ENCODE peak calls at places on chromosomes 11 and 22, in five cellular contexts. M is spleen, K is ovary, A is endothelial cell of umbilical vein, I is suprapubic skin. Z is an unnamed sample. For H3K27me3, the result is how much of the 10 kb centered on the place peaks cover.

GRCh38 chr11:15901046-15901445 is 455.3 kb downstream of the SOX6 start:
- DNase-seq in M (no peak), I (no peak), A (no peak), K (no peak), Z (no peak)

GRCh38 chr11:100574894-100575769 is 112.0 kb upstream of the ARHGAP42 start:
- DNase-seq in K (no peak), A (peak), I (no peak), M (no peak), Z (no peak)

GRCh38 chr11:12556155-12556554 is 118.1 kb upstream of the TEAD1 start:
- DNase-seq in M (no peak), A (no peak), I (no peak), K (peak), Z (no peak)

GRCh38 chr22:45217806-45218205 is 22.9 kb downstream of the KIAA0930 start:
- DNase-seq in I (no peak), K (no peak), M (peak), A (no peak), Z (no peak)

GRCh38 chr11:34192481-34193401 is 87.3 kb downstream of the NAT10 start:
- DNase-seq in I (peak), M (no peak), A (no peak), K (peak), Z (no peak)

GRCh38 chr11:44315947-44316387 is 6.0 kb upstream of the ALX4 start:
- DNase-seq in M (peak), I (no peak), A (peak), K (no peak), Z (no peak)

GRCh38 chr11:10807629-10808552 is 835 bp downstream of the EIF4G2 start:
- DNase-seq in I (peak), A (peak), M (peak), K (peak), Z (peak)

GRCh38 chr22:19879248-19879575 is 24.5 kb upstream of the GNB1L start:
- DNase-seq in M (peak), K (no peak), A (no peak), I (peak), Z (no peak)

GRCh38 chr11:78179459-78180071 is 8.9 kb downstream of the KCTD21 start:
- DNase-seq in M (no peak), A (no peak), K (no peak), I (no peak), Z (no peak)

GRCh38 chr11:85889676-85890579 is 34.7 kb downstream of the CCDC83 start:
- DNase-seq in I (no peak), M (no peak), A (no peak), K (no peak), Z (no peak)

GRCh38 chr11:13486926-13487660 is 8.7 kb downstream of the PTH start:
- DNase-seq in A (peak), K (no peak), M (peak), I (no peak), Z (no peak)

GRCh38 chr11:133833899-133834296 is 11.4 kb downstream of the SPATA19 start:
- DNase-seq in K (no peak), I (no peak), M (peak), A (no peak), Z (no peak)
- TF ChIP-seq POLR2A in K (no peak), I (no peak), M (no peak), A (no peak), Z (no peak)

GRCh38 chr11:121415861-121416260 is 36.3 kb upstream of the SORL1 start:
- DNase-seq in I (no peak), A (no peak), K (peak), M (no peak), Z (no peak)
- H3K27me3 ChIP-seq in I (under half), A (under half), K (under half), M (under half), Z (under half)

GRCh38 chr11:104876324-104876723 is 21.9 kb downstream of the CASP12 start:
- DNase-seq in K (no peak), I (no peak), A (peak), M (no peak), Z (no peak)
- H3K4me3 ChIP-seq in K (no peak), I (no peak), A (no peak), M (no peak), Z (no peak)

DNA sequence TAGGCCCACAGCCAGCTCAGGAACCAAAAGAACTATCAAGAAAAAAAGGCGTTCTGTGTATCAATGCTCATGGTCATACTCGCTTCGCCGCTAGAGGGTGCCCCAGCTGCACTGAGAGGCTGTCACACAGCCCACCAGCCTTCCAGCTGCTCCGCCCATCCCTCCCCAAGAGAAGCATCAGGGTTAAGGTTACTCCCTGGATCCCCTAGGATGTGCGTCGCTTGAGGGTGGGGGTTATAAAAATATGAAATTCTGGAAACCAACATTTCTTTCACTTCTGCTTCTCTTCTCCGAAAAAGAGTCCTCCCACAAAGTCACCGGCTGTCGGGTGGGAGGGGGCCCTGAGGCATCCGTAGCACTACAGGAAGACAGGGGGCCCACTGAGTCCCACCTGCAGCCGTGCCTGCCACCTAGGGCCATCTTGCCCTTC is 1.7 kb downstream of the CBX6 start:
- DNase-seq in A (peak), I (peak), K (peak), M (peak), Z (no peak)
- TF ChIP-seq POLR2A in A (no peak), I (no peak), K (no peak), M (no peak), Z (no peak)

GRCh38 chr11:32421992-32422391 is 13.3 kb downstream of the WT1 start:
- DNase-seq in M (no peak), K (no peak), I (no peak), A (no peak), Z (no peak)
- H3K27me3 ChIP-seq in M (under half), K (under half), I (under half), A (under half), Z (under half)

GRCh38 chr11:72432347-72433287 is 1.7 kb downstream of the CLPB start:
- DNase-seq in M (no peak), I (no peak), A (no peak), K (no peak), Z (no peak)

GRCh38 chr11:72429626-72430025 is 4.7 kb downstream of the CLPB start:
- DNase-seq in K (no peak), A (no peak), M (no peak), I (no peak), Z (no peak)

GRCh38 chr11:72430743-72431570 is 3.4 kb downstream of the CLPB start:
- DNase-seq in I (no peak), M (no peak), A (peak), K (peak), Z (no peak)

GRCh38 chr11:72433455-72434061 is 773 bp downstream of the CLPB start:
- DNase-seq in A (peak), M (no peak), K (peak), I (no peak), Z (no peak)

DNA sequence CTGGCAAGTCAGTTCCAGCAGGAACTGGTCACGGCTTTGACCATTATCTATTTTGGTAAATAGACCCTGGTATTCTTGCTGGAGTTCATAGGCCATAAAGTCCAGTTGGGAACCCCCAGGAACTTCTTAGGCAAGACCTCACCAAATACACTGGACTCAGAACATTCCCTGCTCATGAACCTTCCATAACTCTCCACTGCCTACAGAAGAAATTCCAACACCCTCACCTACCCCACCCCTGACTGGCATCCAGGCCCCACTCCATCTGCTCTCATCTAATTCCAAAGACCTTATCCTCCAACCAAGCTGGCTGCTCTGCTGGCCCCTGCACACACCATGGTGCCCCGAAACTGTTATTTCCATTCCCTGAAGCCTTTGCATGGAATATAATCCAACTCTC is 2.5 kb downstream of the CLPB start:
- DNase-seq in A (no peak), M (no peak), I (no peak), K (no peak), Z (no peak)
- H3K4me3 ChIP-seq in A (no peak), M (no peak), I (no peak), K (no peak), Z (no peak)

Z was measured in esophagus squamous epithelium.